ENCODE peak calls at places on chromosome 5, in eight cellular contexts. R is small intestine; G is Caki2; I is right lobe of liver; T is ecto neural progenitor cell; D is HFFc6; B is effector memory CD8-positive, alpha-beta T cell; P is activated gamma-delta T cell. F is an unnamed sample.
A peak's percentile ranks its signal among the peaks of the same experiment; 100 is the strongest.

GRCh38 chr5:13910637-13911288 is 33.7 kb downstream of the DNAH5 start:
- DNase-seq in R (no peak), G (peak; percentile 92), I (no peak), T (no peak), D (no peak), B (no peak), P (no peak), F (no peak)

GRCh38 chr5:73997936-73998335 is 371.9 kb downstream of the ARHGEF28 start:
- DNase-seq in R (no peak), G (no peak), I (no peak), T (no peak), D (peak; percentile 4), B (no peak), P (no peak), F (peak; percentile 59)

GRCh38 chr5:85512896-85513295 is 1104.8 kb upstream of the COX7C start:
- DNase-seq in R (no peak), G (no peak), I (no peak), T (no peak), D (no peak), B (no peak), P (no peak), F (no peak)

GRCh38 chr5:54944364-54944763 is 41.0 kb downstream of the ESM1 start:
- DNase-seq in R (peak; percentile 34), G (peak; percentile 1), I (no peak), T (no peak), D (peak; percentile 32), B (peak; percentile 63), P (no peak), F (no peak)

GRCh38 chr5:169801324-169801777 is 164.3 kb downstream of the DOCK2 start:
- DNase-seq in R (no peak), G (no peak), I (no peak), T (no peak), D (peak; percentile 72), B (no peak), P (no peak), F (no peak)

GRCh38 chr5:1325870-1326546 is 18.9 kb downstream of the CLPTM1L start:
- DNase-seq in R (no peak), G (peak; percentile 86), I (no peak), T (no peak), D (no peak), B (no peak), P (no peak), F (no peak)

GRCh38 chr5:14483504-14484157 is 98.0 kb upstream of the OTULINL start:
- DNase-seq in R (peak; percentile 82), G (no peak), I (no peak), T (no peak), D (no peak), B (no peak), P (no peak), F (no peak)

GRCh38 chr5:53482717-53483638 is 2.5 kb downstream of the FST start:
- DNase-seq in R (peak; percentile 33), G (no peak), I (peak; percentile 88), T (peak; percentile 69), D (no peak), B (no peak), P (peak; percentile 13), F (no peak)

GRCh38 chr5:32278403-32278802 is 34.3 kb downstream of the MTMR12 start:
- DNase-seq in R (no peak), G (no peak), I (no peak), T (no peak), D (peak; percentile 74), B (peak; percentile 4), P (no peak), F (no peak)

GRCh38 chr5:17316973-17317459 is 99.6 kb downstream of the BASP1 start:
- DNase-seq in R (no peak), G (no peak), I (no peak), T (no peak), D (peak; percentile 19), B (no peak), P (no peak), F (no peak)

F was measured in NCI-H1930.